ENCODE peak calls at places on chromosomes 13 and 19, in five cellular contexts. H, N, I, F and A are unnamed samples. For H3K36me3, the result is how much of the 10 kb centered on the place peaks cover.

GRCh38 chr13:112245179-112245724 is 130.9 kb upstream of the SPACA7 start:
- DNase-seq in H (no peak), N (no peak), I (no peak), F (no peak), A (no peak)

GRCh38 chr19:41546386-41546789 is 29.6 kb upstream of the CEACAM21 start:
- DNase-seq in I (no peak), F (no peak), H (no peak), N (peak), A (no peak)

GRCh38 chr13:112931028-112931934 is 37.7 kb upstream of the MCF2L start:
- DNase-seq in F (no peak), H (no peak), N (no peak), I (no peak), A (no peak)

GRCh38 chr13:110412132-110412912 is 105.2 kb downstream of the COL4A2 start:
- DNase-seq in F (peak), N (peak), I (peak), H (peak), A (peak)

GRCh38 chr13:44218501-44219240 is 155.0 kb upstream of the SERP2 start:
- DNase-seq in H (peak), F (peak), N (no peak), I (peak), A (peak)

GRCh38 chr13:47976325-47976724 is 24.7 kb downstream of the SUCLA2 start:
- DNase-seq in H (no peak), N (no peak), I (no peak), F (no peak), A (no peak)

GRCh38 chr13:66509176-66509575 is 721.0 kb downstream of the PCDH9 start:
- DNase-seq in F (no peak), H (no peak), N (no peak), I (no peak), A (no peak)

GRCh38 chr19:7983995-7984837 is 21.2 kb downstream of the ELAVL1 start:
- DNase-seq in H (no peak), N (no peak), F (no peak), I (no peak), A (no peak)

GRCh38 chr13:113632706-113633484 is 25.1 kb downstream of the ATP4B start:
- DNase-seq in I (no peak), F (no peak), N (no peak), H (no peak), A (no peak)

GRCh38 chr13:75418997-75419396 is 63.0 kb downstream of the TBC1D4 start:
- DNase-seq in I (no peak), F (no peak), H (no peak), N (no peak), A (no peak)

GRCh38 chr19:44740351-44740824 is 8.1 kb upstream of the BCL3 start:
- DNase-seq in I (no peak), N (no peak), H (no peak), F (no peak), A (no peak)

GRCh38 chr19:33303791-33304759 is 1.7 kb upstream of the CEBPA start:
- DNase-seq in H (no peak), F (no peak), N (no peak), I (peak), A (no peak)

GRCh38 chr19:35479278-35479677 is 11.0 kb downstream of the KRTDAP start:
- DNase-seq in H (no peak), F (no peak), I (peak), N (no peak), A (no peak)

GRCh38 chr19:21109116-21109515 is 27.1 kb downstream of the ZNF714 start:
- DNase-seq in F (no peak), H (no peak), I (no peak), N (no peak), A (no peak)

GRCh38 chr19:18814063-18814462 is 17.7 kb upstream of the UPF1 start:
- DNase-seq in I (no peak), H (no peak), N (no peak), F (peak), A (no peak)

GRCh38 chr13:50365683-50366391 is 350.6 kb downstream of the KCNRG start:
- DNase-seq in F (no peak), H (no peak), I (no peak), N (peak), A (no peak)

GRCh38 chr19:28372800-28373199 is 840.2 kb downstream of the UQCRFS1 start:
- DNase-seq in F (no peak), H (no peak), N (no peak), I (no peak), A (no peak)

GRCh38 chr13:29771247-29771646 is 79.2 kb downstream of the UBL3 start:
- DNase-seq in F (no peak), I (no peak), N (no peak), H (no peak), A (no peak)

GRCh38 chr13:110912651-110913051 is 2.2 kb downstream of the ANKRD10 start:
- DNase-seq in N (no peak), F (no peak), I (no peak), H (no peak), A (no peak)

GRCh38 chr13:25602206-25602605 is 230.4 kb downstream of the ATP8A2 start:
- DNase-seq in N (no peak), I (no peak), H (no peak), F (no peak), A (no peak)

GRCh38 chr19:33736158-33736557 is 60.5 kb upstream of the KCTD15 start:
- DNase-seq in N (no peak), I (no peak), F (no peak), H (no peak), A (no peak)

GRCh38 chr13:46314587-46314986 is 72.5 kb downstream of the RUBCNL start:
- DNase-seq in N (no peak), F (no peak), H (no peak), I (no peak), A (no peak)

GRCh38 chr13:112134150-112135075 is 67.5 kb downstream of the SOX1 start:
- DNase-seq in N (no peak), F (no peak), I (peak), H (no peak), A (no peak)

GRCh38 chr19:47210689-47211316 is 20.2 kb downstream of the BBC3 start:
- DNase-seq in F (peak), I (peak), N (peak), H (peak), A (peak)

GRCh38 chr13:106851251-106851650 is 283.3 kb upstream of the ARGLU1 start:
- DNase-seq in N (no peak), H (no peak), F (no peak), I (no peak), A (no peak)

GRCh38 chr19:43519436-43520088 is 7.4 kb downstream of the ETHE1 start:
- DNase-seq in N (peak), H (peak), I (peak), F (peak), A (peak)

GRCh38 chr19:29525901-29526729 is at the start of gene VSTM2B:
- DNase-seq in F (no peak), N (no peak), H (no peak), I (no peak), A (no peak)

GRCh38 chr19:15249560-15249874 is 17.3 kb upstream of the EPHX3 start:
- DNase-seq in F (no peak), I (no peak), H (no peak), N (no peak), A (no peak)

GRCh38 chr13:40420160-40420740 is 246.2 kb downstream of the FOXO1 start:
- DNase-seq in H (no peak), I (no peak), N (no peak), F (no peak), A (no peak)

GRCh38 chr13:46317120-46317519 is 69.9 kb downstream of the RUBCNL start:
- DNase-seq in F (no peak), H (no peak), I (no peak), N (no peak), A (no peak)

GRCh38 chr19:12293771-12294307 is 844 bp downstream of the ZNF44 start:
- DNase-seq in F (peak), H (peak), N (peak), I (peak), A (peak)

GRCh38 chr19:31350033-31350692 is 927 bp upstream of the TSHZ3 start:
- DNase-seq in F (peak), N (no peak), I (no peak), H (no peak), A (peak)

DNA sequence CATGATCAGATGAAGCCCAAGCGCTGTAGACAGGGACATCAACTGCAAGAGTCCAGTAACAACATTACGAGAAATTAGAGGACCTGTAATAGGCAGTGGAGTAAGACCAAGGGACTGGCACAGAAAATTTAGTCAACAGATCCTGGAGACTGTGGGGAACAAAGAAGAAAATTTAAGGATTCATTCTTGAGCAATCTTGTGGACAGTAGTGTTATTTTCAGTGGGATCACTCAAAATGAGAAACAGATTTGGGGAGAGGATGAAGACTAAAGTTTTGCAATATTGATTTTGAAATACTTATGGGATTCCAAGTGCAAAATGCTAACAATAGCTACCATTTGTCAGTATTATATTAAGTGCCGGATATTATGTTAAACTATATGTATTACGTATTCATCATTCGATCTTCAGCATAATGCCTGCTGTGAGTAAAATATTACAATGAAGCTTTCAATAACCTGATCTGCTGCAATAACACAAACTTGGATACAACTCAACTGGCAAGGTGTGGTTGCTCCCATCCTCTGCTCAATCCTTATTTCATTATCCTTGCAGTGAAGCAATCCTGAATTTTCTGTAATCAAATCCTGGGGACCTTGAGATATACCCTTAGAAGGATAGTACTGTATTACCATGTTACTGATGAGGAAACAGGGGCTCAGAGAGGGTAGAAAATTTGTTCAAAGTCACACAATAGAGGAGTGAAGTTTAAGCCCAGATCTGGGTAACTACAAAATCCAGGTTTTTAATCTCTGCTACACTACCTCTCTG is 84.2 kb downstream of the SACS start:
- DNase-seq in N (no peak), H (no peak), I (no peak), F (no peak), A (no peak)
- H3K4me3 ChIP-seq in N (no peak), H (no peak), I (no peak), F (no peak), A (no peak)

GRCh38 chr13:101915333-101915732 is 462.9 kb downstream of the ITGBL1 start:
- DNase-seq in N (no peak), H (no peak), F (no peak), I (no peak), A (no peak)

GRCh38 chr13:101917475-101917810 is 465.0 kb downstream of the ITGBL1 start:
- DNase-seq in I (no peak), H (no peak), N (no peak), F (no peak), A (no peak)

GRCh38 chr13:101916758-101917474 is 464.4 kb downstream of the ITGBL1 start:
- DNase-seq in I (no peak), F (no peak), N (no peak), H (no peak), A (no peak)

GRCh38 chr13:101915755-101916107 is 463.3 kb downstream of the ITGBL1 start:
- DNase-seq in F (no peak), I (no peak), N (no peak), H (no peak), A (no peak)

GRCh38 chr13:101916108-101916757 is 463.8 kb downstream of the ITGBL1 start:
- DNase-seq in I (no peak), H (no peak), F (no peak), N (no peak), A (peak)
- H3K36me3 ChIP-seq in I (under half), H (under half), F (under half), N (under half), A (under half)

GRCh38 chr19:6480843-6481415 is 658 bp downstream of the DENND1C start:
- DNase-seq in H (no peak), I (no peak), N (no peak), F (no peak), A (no peak)
- H3K4me3 ChIP-seq in H (peak), I (peak), N (peak), F (peak), A (peak)

GRCh38 chr19:50199254-50199545 is 4.2 kb upstream of the MYH14 start:
- DNase-seq in F (no peak), H (no peak), I (peak), N (no peak), A (peak)
- H3K36me3 ChIP-seq in F (under half), H (under half), I (under half), N (under half), A (under half)

GRCh38 chr19:1245884-1246816 is 2.2 kb upstream of the MIDN start:
- DNase-seq in F (no peak), N (no peak), I (peak), H (no peak), A (peak)

GRCh38 chr19:1241417-1242095 is at the start of gene ATP5F1D:
- DNase-seq in H (peak), I (peak), F (peak), N (peak), A (peak)

GRCh38 chr19:1245468-1245867 is 2.9 kb upstream of the MIDN start:
- DNase-seq in I (no peak), F (no peak), N (no peak), H (no peak), A (no peak)

GRCh38 chr19:1244693-1245451 is 3.3 kb downstream of the ATP5F1D start:
- DNase-seq in H (no peak), I (peak), F (no peak), N (no peak), A (peak)

DNA sequence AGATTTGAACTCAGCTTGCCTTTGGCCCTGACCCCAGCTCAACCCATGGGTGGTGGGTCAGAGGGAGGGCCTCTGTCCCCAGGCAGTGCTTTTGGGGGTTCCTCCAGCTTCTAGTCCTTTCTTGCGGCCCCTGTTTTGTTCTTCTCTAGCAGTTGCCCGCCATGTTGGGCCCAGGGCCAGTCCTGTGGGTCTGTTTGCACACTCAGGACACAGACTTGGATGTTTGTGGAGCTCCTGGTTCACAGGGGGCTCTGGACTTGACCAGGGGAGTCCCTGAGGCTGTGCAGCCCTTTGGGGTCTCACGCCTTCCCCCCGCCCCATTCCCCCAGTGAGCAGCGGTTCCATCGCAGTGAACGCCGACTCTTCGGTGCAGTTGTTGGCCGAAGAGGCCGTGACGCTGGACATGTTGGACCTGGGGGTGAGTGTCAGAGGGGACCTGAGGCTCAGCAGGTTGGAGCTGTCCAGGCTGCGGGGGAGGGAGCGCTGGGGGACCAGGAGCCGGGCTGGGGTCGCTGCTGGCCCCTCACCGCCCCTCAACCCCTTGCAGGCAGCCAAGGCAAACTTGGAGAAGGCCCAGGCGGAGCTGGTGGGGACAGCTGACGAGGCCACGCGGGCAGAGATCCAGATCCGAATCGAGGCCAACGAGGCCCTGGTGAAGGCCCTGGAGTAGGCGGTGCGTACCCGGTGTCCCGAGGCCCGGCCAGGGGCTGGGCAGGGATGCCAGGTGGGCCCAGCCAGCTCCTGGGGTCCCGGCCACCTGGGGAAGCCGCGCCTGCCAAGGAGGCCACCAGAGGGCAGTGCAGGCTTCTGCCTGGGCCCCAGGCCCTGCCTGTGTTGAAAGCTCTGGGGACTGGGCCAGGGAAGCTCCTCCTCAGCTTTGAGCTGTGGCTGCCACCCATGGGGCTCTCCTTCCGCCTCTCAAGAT is 2.5 kb downstream of the ATP5F1D start:
- DNase-seq in H (no peak), I (peak), N (peak), F (peak), A (peak)
- H3K4me3 ChIP-seq in H (peak), I (peak), N (no peak), F (peak), A (no peak)

DNA sequence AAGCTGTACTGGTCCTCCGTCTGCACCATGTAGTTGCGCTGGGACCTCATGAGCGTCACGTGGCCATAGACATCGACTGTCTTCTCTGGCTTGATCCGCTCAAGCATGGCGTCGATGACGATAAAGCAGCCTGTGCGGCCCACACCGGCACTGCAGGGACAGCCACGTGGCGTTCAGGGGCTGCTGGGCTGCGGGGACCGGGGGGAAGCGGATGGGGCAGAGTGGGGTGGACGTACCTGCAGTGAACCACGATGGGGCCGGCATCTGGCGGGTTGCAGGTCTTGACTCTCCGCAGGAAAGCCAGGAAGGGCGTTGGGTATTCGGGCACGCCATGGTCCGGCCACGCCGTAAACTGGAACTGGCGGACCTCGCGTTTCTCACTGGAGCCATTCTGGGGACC is 128.5 kb downstream of the PTPRS start:
- DNase-seq in H (no peak), N (no peak), I (no peak), F (no peak), A (no peak)
- H3K36me3 ChIP-seq in H (under half), N (under half), I (half or more), F (half or more), A (under half)

GRCh38 chr19:48452656-48453480 is 2.5 kb upstream of the KCNJ14 start:
- DNase-seq in H (no peak), I (no peak), N (no peak), F (no peak), A (no peak)

GRCh38 chr19:48448563-48448962 is 2.8 kb downstream of the GRWD1 start:
- DNase-seq in N (no peak), F (no peak), I (no peak), H (no peak), A (no peak)

GRCh38 chr19:48450441-48450840 is 4.7 kb downstream of the GRWD1 start:
- DNase-seq in I (no peak), N (no peak), H (no peak), F (no peak), A (no peak)

GRCh38 chr19:48452255-48452654 is 3.1 kb upstream of the KCNJ14 start:
- DNase-seq in N (no peak), I (peak), F (no peak), H (no peak), A (no peak)

GRCh38 chr19:48450863-48451262 is 4.5 kb upstream of the KCNJ14 start:
- DNase-seq in F (no peak), H (no peak), I (no peak), N (no peak), A (no peak)
- H3K4me3 ChIP-seq in F (no peak), H (no peak), I (no peak), N (no peak), A (no peak)

GRCh38 chr13:31878495-31878894 is 139.2 kb downstream of the RXFP2 start:
- DNase-seq in I (no peak), N (no peak), H (no peak), F (no peak), A (no peak)
- H3K36me3 ChIP-seq in I (under half), N (under half), H (under half), F (under half), A (under half)

GRCh38 chr19:55544776-55545439 is 435 bp downstream of the SBK3 start:
- DNase-seq in H (no peak), I (no peak), F (no peak), N (no peak), A (no peak)
- H3K4me3 ChIP-seq in H (no peak), I (no peak), F (no peak), N (no peak), A (peak)